ENCODE peak calls at places on chromosome 19, in four cellular contexts. X, H, G and A are unnamed samples.

GRCh38 chr19:17211547-17212446 is 3.4 kb upstream of the USE1 start:
- DNase-seq in X (no peak), H (no peak), G (no peak), A (no peak)

GRCh38 chr19:13824703-13825102 is 29.5 kb downstream of the ZSWIM4 start:
- DNase-seq in X (no peak), H (no peak), G (no peak), A (no peak)

GRCh38 chr19:2199215-2199614 is 35.5 kb downstream of the DOT1L start:
- DNase-seq in X (peak), H (no peak), G (no peak), A (no peak)

GRCh38 chr19:17136617-17137016 is 61.0 kb downstream of the MYO9B start:
- DNase-seq in X (no peak), H (no peak), G (no peak), A (no peak)

GRCh38 chr19:48715276-48715675 is 4.2 kb downstream of the MAMSTR start:
- DNase-seq in X (peak), H (no peak), G (no peak), A (no peak)

GRCh38 chr19:13149628-13150186 is 468 bp downstream of the STX10 start:
- DNase-seq in X (peak), H (peak), G (peak), A (peak)

GRCh38 chr19:41795031-41795461 is 1.3 kb upstream of the CEACAM3 start:
- DNase-seq in X (peak), H (peak), G (peak), A (peak)

GRCh38 chr19:16293133-16294085 is 31.2 kb upstream of the KLF2 start:
- DNase-seq in X (no peak), H (peak), G (no peak), A (peak)

GRCh38 chr19:7641288-7642276 is 4.7 kb downstream of the STXBP2 start:
- DNase-seq in X (peak), H (no peak), G (no peak), A (no peak)

GRCh38 chr19:1009043-1009975 is 9.1 kb downstream of the GRIN3B start:
- DNase-seq in X (no peak), H (no peak), G (no peak), A (peak)